ENCODE peak calls at places on chromosome 17, in eight cellular contexts. C, Y, V, I, H, D, U and T are unnamed samples.

GRCh38 chr17:74686761-74687160 is 26.0 kb downstream of the CD300LF start:
- DNase-seq in V (no peak), C (no peak), Y (no peak), D (no peak), I (no peak), H (peak; percentile 31), U (no peak), T (no peak)

GRCh38 chr17:72974605-72975232 is 117.8 kb downstream of the SLC39A11 start:
- DNase-seq in I (no peak), C (no peak), H (no peak), U (no peak), D (no peak), V (no peak), Y (no peak), T (no peak)

GRCh38 chr17:81160747-81161453 is 4.4 kb upstream of the PVALEF start:
- DNase-seq in I (no peak), C (no peak), Y (no peak), H (peak; percentile 38), U (no peak), D (no peak), V (no peak), T (no peak)

GRCh38 chr17:48970224-48970623 is 1.8 kb upstream of the GIP start:
- DNase-seq in Y (no peak), H (no peak), I (no peak), V (no peak), U (peak; percentile 73), D (no peak), C (no peak), T (no peak)

GRCh38 chr17:29131814-29132682 is 48.1 kb downstream of the MYO18A start:
- DNase-seq in U (no peak), C (no peak), V (peak; percentile 49), Y (peak; percentile 77), H (no peak), D (peak; percentile 74), I (peak; percentile 52), T (no peak)

GRCh38 chr17:61385869-61386245 is 13.8 kb upstream of the TBX2 start:
- DNase-seq in D (no peak), H (no peak), U (no peak), C (no peak), I (no peak), V (no peak), Y (no peak), T (no peak)

GRCh38 chr17:38404174-38404943 is 23.9 kb upstream of the ARHGAP23 start:
- DNase-seq in C (no peak), Y (no peak), V (no peak), I (no peak), U (no peak), H (no peak), D (no peak), T (no peak)

GRCh38 chr17:19327039-19327776 is 35.3 kb downstream of the B9D1 start:
- DNase-seq in Y (peak; percentile 11), H (no peak), D (peak; percentile 66), V (peak; percentile 88), U (no peak), C (no peak), I (no peak), T (peak; percentile 93)

GRCh38 chr17:17755715-17756114 is 74.5 kb downstream of the RAI1 start:
- DNase-seq in U (no peak), V (no peak), D (no peak), C (no peak), H (no peak), I (no peak), Y (no peak), T (no peak)

GRCh38 chr17:60090412-60090811 is 11.7 kb upstream of the HEATR6 start:
- DNase-seq in V (no peak), I (no peak), C (no peak), H (no peak), D (no peak), Y (no peak), U (no peak), T (no peak)

GRCh38 chr17:59505610-59506276 is 59.7 kb upstream of the DHX40 start:
- DNase-seq in D (no peak), H (no peak), I (no peak), U (no peak), C (no peak), V (no peak), Y (no peak), T (peak; percentile 21)

GRCh38 chr17:44043326-44043725 is 23.1 kb downstream of the LSM12 start:
- DNase-seq in C (no peak), U (no peak), I (no peak), Y (no peak), D (peak; percentile 58), V (no peak), H (no peak), T (no peak)

GRCh38 chr17:43327834-43328420 is 70.9 kb upstream of the ARL4D start:
- DNase-seq in I (no peak), C (no peak), U (no peak), Y (no peak), D (no peak), V (no peak), H (no peak), T (no peak)

GRCh38 chr17:59763861-59764260 is 56.4 kb downstream of the VMP1 start:
- DNase-seq in C (no peak), H (no peak), I (no peak), U (no peak), V (peak; percentile 86), Y (no peak), D (no peak), T (no peak)

GRCh38 chr17:10776372-10776771 is 27.5 kb downstream of the TMEM238L start:
- DNase-seq in I (no peak), C (no peak), U (no peak), H (no peak), D (no peak), Y (no peak), V (no peak), T (no peak)

GRCh38 chr17:38611872-38612376 is 6.2 kb upstream of the SRCIN1 start:
- DNase-seq in I (no peak), V (no peak), C (no peak), H (no peak), Y (no peak), D (no peak), U (no peak), T (no peak)

DNA sequence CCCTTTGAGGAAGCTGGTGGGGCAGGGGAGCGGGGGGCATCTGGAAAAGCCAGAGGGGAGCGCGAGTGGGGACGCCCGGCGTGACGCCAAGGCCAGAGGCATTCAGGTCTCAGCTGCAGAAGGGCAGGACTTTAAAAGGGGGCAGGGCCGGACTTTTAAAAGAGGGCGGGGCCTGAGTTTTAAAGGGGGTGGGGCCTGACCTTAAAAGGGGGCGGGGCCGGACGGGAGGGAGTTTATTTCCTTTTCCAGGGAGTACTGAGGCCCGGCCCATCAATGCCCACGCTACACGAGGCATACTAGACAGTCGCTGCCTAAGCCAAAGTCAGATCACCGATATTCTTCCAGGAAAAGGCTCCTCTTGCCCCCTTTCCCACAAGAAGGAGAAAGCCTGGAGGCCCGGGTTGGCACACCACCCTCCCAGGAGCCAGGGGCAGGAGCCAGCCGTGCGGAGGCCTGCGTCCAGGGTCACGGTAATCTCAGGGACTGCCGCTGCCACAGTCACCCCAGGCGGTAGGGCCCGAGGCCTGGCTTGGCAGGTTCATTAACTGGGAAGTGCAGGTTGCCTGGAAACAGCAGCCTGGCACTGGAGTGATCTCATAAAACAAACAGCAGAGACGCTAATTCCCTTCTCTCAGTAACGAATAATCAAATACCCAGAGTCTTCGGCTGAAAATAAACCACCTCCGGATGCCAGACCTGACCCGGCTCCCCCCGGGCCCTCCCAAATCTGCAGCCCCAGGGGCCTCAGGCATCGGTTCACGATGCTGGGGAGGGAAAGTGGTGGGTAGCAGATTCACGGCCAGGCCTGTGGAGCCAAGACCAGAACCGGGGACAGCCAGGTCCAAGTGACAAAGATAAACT is 90.7 kb downstream of the TIMM22 start:
- DNase-seq in V (no peak), Y (peak; percentile 66), C (peak; percentile 82), I (peak; percentile 48), D (no peak), U (no peak), H (peak; percentile 97), T (peak; percentile 74)
- TF ChIP-seq CTCF in V (no peak), Y (no peak), C (no peak), I (no peak), D (no peak), U (no peak), H (peak; percentile 29), T (no peak)

DNA sequence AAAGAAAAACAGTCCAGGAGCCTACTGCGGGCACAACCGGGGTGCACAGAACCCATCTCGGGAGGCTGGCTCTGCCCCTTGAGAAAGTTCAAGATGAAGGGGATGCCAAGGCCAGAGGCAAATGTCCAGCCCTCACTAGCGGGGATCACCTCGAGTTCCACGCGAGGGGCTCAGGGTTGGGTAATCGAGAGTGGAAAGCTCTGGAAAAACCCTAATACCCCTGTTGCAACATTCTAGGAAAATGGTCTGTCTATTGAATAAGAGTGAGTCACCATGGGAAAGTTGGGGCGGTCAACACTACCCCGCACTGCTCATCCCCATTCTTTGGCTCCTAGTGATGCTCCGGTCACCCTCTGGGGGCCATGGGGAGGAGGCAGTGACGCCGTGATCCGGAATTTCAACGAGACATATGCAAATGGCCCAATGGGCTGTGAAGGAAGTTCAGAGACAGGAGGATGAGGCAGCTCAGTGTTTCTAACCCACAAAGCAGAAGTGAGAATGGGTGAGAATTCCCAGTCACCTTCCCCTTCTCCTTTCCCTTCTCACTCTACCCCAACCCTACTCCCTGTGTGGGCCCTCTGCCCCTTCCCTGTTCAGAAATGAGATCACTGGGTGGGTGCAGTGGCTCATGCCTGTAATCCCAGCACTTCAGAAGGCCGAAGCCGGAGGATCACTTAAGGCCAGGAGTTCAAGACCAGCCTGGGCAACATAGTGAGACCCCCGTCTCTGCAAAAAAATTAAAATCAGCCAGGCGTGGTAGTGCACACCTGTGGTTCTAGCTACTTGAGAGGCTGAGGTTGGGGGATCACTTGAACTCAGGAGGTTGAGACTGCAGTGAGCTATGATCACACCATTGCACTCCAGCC is 22.4 kb downstream of the SOCS3 start:
- DNase-seq in C (peak; percentile 60), Y (no peak), V (no peak), U (no peak), H (peak; percentile 66), I (no peak), D (no peak), T (no peak)
- H3K4me3 ChIP-seq in C (no peak overlapping the region), Y (no peak overlapping the region), V (no peak overlapping the region), U (no peak overlapping the region), H (no peak overlapping the region), I (no peak overlapping the region), D (no peak overlapping the region), T (no peak overlapping the region)

DNA sequence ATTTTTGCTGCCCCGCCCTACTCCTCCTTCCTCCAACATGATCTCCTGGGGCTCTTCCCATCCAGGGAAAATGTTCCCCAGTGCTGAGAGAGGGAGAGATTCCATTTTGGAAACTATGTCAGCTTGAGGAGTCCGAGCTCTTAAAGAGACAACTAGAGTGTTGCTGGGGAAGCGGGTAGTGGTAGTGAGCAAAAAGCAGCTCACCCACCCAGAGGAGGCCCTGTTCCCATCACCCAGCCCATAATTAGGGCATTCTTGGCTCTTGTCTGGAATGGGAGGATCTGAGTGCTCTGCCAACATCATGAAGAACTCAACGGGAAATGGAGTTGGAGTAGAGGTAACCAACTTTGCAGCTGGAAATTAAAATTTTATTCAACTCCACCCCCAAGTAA is 9.1 kb upstream of the MSL1 start:
- DNase-seq in V (no peak), D (no peak), C (no peak), H (no peak), I (no peak), Y (peak; percentile 75), U (no peak), T (no peak)
- TF ChIP-seq CTCF in V (no peak), D (no peak), C (no peak), H (no peak), I (no peak), Y (no peak), U (no peak), T (no peak)

DNA sequence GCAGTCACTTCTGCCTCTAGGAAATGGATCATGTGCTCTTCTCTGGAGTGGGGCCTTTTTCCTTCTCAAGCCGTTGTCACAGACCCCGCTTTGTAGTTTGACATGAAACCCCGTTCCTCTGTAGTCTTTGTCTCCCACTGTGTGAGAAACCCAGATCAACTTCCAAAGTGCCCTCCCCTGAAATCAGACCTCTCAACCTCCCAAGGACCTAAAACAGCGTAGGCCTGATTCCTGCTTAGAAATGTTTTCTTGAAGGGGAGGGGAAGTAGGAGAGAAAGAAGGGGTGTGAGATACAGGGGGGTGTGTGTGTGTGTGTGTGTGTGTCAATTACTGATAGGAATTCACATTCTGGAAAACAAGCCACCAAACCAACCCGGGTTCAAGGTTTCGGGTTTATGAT is 1.5 kb downstream of the UBE2O start:
- DNase-seq in I (no peak), Y (no peak), D (no peak), C (no peak), U (no peak), V (no peak), H (no peak), T (no peak)
- H3K4me3 ChIP-seq in I (no peak overlapping the region), Y (no peak overlapping the region), D (peak overlapping the region; percentile 82), C (no peak overlapping the region), U (peak overlapping the region; percentile 84), V (peak overlapping the region; percentile 80), H (no peak overlapping the region), T (peak overlapping the region; percentile 56)